ENCODE peak calls at places on chromosomes 1 and 21, in eight cellular contexts. One of them, this sample, is unnamed.

GRCh38 chr1:231166398-231166797 is 4.5 kb downstream of the TRIM67 start:
- DNase-seq in T-cell: no peak
- DNase-seq in fibroblast of the conjunctiva: no peak
- DNase-seq in progenitor cell of endocrine pancreas: no peak
- DNase-seq in ACHN: no peak
- DNase-seq in mucosa of gallbladder: no peak
- DNase-seq in endothelial cell: no peak
- DNase-seq in body of pancreas: no peak
- DNase-seq in this sample: no peak

GRCh38 chr1:185495017-185495416 is 178.0 kb upstream of the IVNS1ABP start:
- DNase-seq in T-cell: no peak
- DNase-seq in fibroblast of the conjunctiva: no peak
- DNase-seq in progenitor cell of endocrine pancreas: no peak
- DNase-seq in ACHN: no peak
- DNase-seq in mucosa of gallbladder: no peak
- DNase-seq in endothelial cell: no peak
- DNase-seq in body of pancreas: no peak
- DNase-seq in this sample: no peak

GRCh38 chr1:51644533-51645197 is 27.8 kb downstream of the OSBPL9 start:
- DNase-seq in T-cell: no peak
- DNase-seq in fibroblast of the conjunctiva: peak
- DNase-seq in progenitor cell of endocrine pancreas: no peak
- DNase-seq in ACHN: peak
- DNase-seq in mucosa of gallbladder: no peak
- DNase-seq in endothelial cell: no peak
- DNase-seq in body of pancreas: no peak
- DNase-seq in this sample: no peak

GRCh38 chr1:241857131-241857530 is 9.1 kb downstream of the EXO1 start:
- DNase-seq in T-cell: no peak
- DNase-seq in fibroblast of the conjunctiva: no peak
- DNase-seq in progenitor cell of endocrine pancreas: no peak
- DNase-seq in ACHN: no peak
- DNase-seq in mucosa of gallbladder: no peak
- DNase-seq in endothelial cell: no peak
- DNase-seq in body of pancreas: no peak
- DNase-seq in this sample: no peak

GRCh38 chr1:200040516-200041138 is 13.1 kb downstream of the NR5A2 start:
- DNase-seq in T-cell: no peak
- DNase-seq in fibroblast of the conjunctiva: no peak
- DNase-seq in progenitor cell of endocrine pancreas: no peak
- DNase-seq in ACHN: no peak
- DNase-seq in mucosa of gallbladder: no peak
- DNase-seq in endothelial cell: peak
- DNase-seq in body of pancreas: peak
- DNase-seq in this sample: peak

GRCh38 chr1:46643368-46643775 is 24.8 kb downstream of the ATPAF1 start:
- DNase-seq in T-cell: no peak
- DNase-seq in fibroblast of the conjunctiva: peak
- DNase-seq in progenitor cell of endocrine pancreas: no peak
- DNase-seq in ACHN: peak
- DNase-seq in mucosa of gallbladder: no peak
- DNase-seq in endothelial cell: no peak
- DNase-seq in body of pancreas: no peak
- DNase-seq in this sample: no peak

GRCh38 chr1:245842106-245842505 is 665.0 kb downstream of the SMYD3 start:
- DNase-seq in T-cell: no peak
- DNase-seq in fibroblast of the conjunctiva: no peak
- DNase-seq in progenitor cell of endocrine pancreas: no peak
- DNase-seq in ACHN: no peak
- DNase-seq in mucosa of gallbladder: no peak
- DNase-seq in endothelial cell: no peak
- DNase-seq in body of pancreas: no peak
- DNase-seq in this sample: no peak

GRCh38 chr1:21139601-21140000 is 37.1 kb downstream of the EIF4G3 start:
- DNase-seq in T-cell: no peak
- DNase-seq in fibroblast of the conjunctiva: no peak
- DNase-seq in progenitor cell of endocrine pancreas: no peak
- DNase-seq in ACHN: no peak
- DNase-seq in mucosa of gallbladder: no peak
- DNase-seq in endothelial cell: no peak
- DNase-seq in body of pancreas: no peak
- DNase-seq in this sample: no peak

GRCh38 chr21:45640888-45641479 is 2.5 kb upstream of the PCBP3 start:
- DNase-seq in T-cell: no peak
- DNase-seq in fibroblast of the conjunctiva: peak
- DNase-seq in progenitor cell of endocrine pancreas: no peak
- DNase-seq in ACHN: no peak
- DNase-seq in mucosa of gallbladder: no peak
- DNase-seq in endothelial cell: peak
- DNase-seq in body of pancreas: no peak
- DNase-seq in this sample: no peak

GRCh38 chr1:213268221-213268620 is 217.2 kb downstream of the RPS6KC1 start:
- DNase-seq in T-cell: no peak
- DNase-seq in fibroblast of the conjunctiva: no peak
- DNase-seq in progenitor cell of endocrine pancreas: no peak
- DNase-seq in ACHN: peak
- DNase-seq in mucosa of gallbladder: no peak
- DNase-seq in endothelial cell: no peak
- DNase-seq in body of pancreas: no peak
- DNase-seq in this sample: no peak

GRCh38 chr1:53071167-53071865 is 9.3 kb downstream of the PODN start:
- DNase-seq in T-cell: no peak
- DNase-seq in fibroblast of the conjunctiva: no peak
- DNase-seq in progenitor cell of endocrine pancreas: peak
- DNase-seq in ACHN: no peak
- DNase-seq in mucosa of gallbladder: no peak
- DNase-seq in endothelial cell: no peak
- DNase-seq in body of pancreas: no peak
- DNase-seq in this sample: no peak

GRCh38 chr1:41518471-41518870 is 34.0 kb upstream of the EDN2 start:
- DNase-seq in T-cell: no peak
- DNase-seq in fibroblast of the conjunctiva: no peak
- DNase-seq in progenitor cell of endocrine pancreas: no peak
- DNase-seq in ACHN: no peak
- DNase-seq in mucosa of gallbladder: no peak
- DNase-seq in endothelial cell: no peak
- DNase-seq in body of pancreas: peak
- DNase-seq in this sample: no peak

GRCh38 chr1:43554444-43554992 is 23.8 kb downstream of the PTPRF start:
- DNase-seq in T-cell: peak
- DNase-seq in fibroblast of the conjunctiva: peak
- DNase-seq in progenitor cell of endocrine pancreas: no peak
- DNase-seq in ACHN: peak
- DNase-seq in mucosa of gallbladder: no peak
- DNase-seq in endothelial cell: peak
- DNase-seq in body of pancreas: no peak
- DNase-seq in this sample: peak

GRCh38 chr1:207868769-207869721 is 41.9 kb downstream of the CD34 start:
- DNase-seq in T-cell: peak
- DNase-seq in fibroblast of the conjunctiva: peak
- DNase-seq in progenitor cell of endocrine pancreas: peak
- DNase-seq in ACHN: peak
- DNase-seq in mucosa of gallbladder: peak
- DNase-seq in endothelial cell: peak
- DNase-seq in body of pancreas: peak
- DNase-seq in this sample: peak

GRCh38 chr1:96845464-96845863 is 123.9 kb downstream of the PTBP2 start:
- DNase-seq in T-cell: no peak
- DNase-seq in fibroblast of the conjunctiva: no peak
- DNase-seq in progenitor cell of endocrine pancreas: no peak
- DNase-seq in ACHN: peak
- DNase-seq in mucosa of gallbladder: no peak
- DNase-seq in endothelial cell: peak
- DNase-seq in body of pancreas: peak
- DNase-seq in this sample: peak

GRCh38 chr21:45014747-45015468 is 59.5 kb upstream of the ADARB1 start:
- DNase-seq in T-cell: no peak
- DNase-seq in fibroblast of the conjunctiva: no peak
- DNase-seq in progenitor cell of endocrine pancreas: no peak
- DNase-seq in ACHN: no peak
- DNase-seq in mucosa of gallbladder: no peak
- DNase-seq in endothelial cell: no peak
- DNase-seq in body of pancreas: no peak
- DNase-seq in this sample: no peak

GRCh38 chr1:32496127-32496526 is 31.3 kb downstream of the ZBTB8B start:
- DNase-seq in T-cell: no peak
- DNase-seq in fibroblast of the conjunctiva: peak
- DNase-seq in progenitor cell of endocrine pancreas: no peak
- DNase-seq in ACHN: no peak
- DNase-seq in mucosa of gallbladder: no peak
- DNase-seq in endothelial cell: no peak
- DNase-seq in body of pancreas: no peak
- DNase-seq in this sample: no peak

GRCh38 chr1:40185951-40186864 is 25.0 kb downstream of the RLF start:
- DNase-seq in T-cell: no peak
- DNase-seq in fibroblast of the conjunctiva: no peak
- DNase-seq in progenitor cell of endocrine pancreas: no peak
- DNase-seq in ACHN: no peak
- DNase-seq in mucosa of gallbladder: no peak
- DNase-seq in endothelial cell: no peak
- DNase-seq in body of pancreas: no peak
- DNase-seq in this sample: no peak

GRCh38 chr1:29196863-29197589 is 15.3 kb upstream of the SRSF4 start:
- DNase-seq in T-cell: no peak
- DNase-seq in fibroblast of the conjunctiva: peak
- DNase-seq in progenitor cell of endocrine pancreas: no peak
- DNase-seq in ACHN: no peak
- DNase-seq in mucosa of gallbladder: no peak
- DNase-seq in endothelial cell: no peak
- DNase-seq in body of pancreas: no peak
- DNase-seq in this sample: no peak

This sample was measured in HAP-1.